ENCODE peak calls at places on chromosomes 4 and X, in eight cellular contexts. D is AG09309, A is fibroblast of lung, Z is HCT116, X is gastrocnemius medialis, Y is testis, I is choroid plexus epithelial cell, S is suprapubic skin. F is an unnamed sample.

GRCh38 chr4:68581382-68582338 is 5.5 kb upstream of the UGT2B17 start:
- DNase-seq in I (no peak), A (no peak), X (no peak), Z (no peak), Y (peak), D (no peak), S (no peak), F (peak)

GRCh38 chrX:150192846-150193245 is 170.3 kb upstream of the MAMLD1 start:
- DNase-seq in X (no peak), A (peak), Z (no peak), I (no peak), S (no peak), D (no peak), Y (no peak), F (no peak)

GRCh38 chr4:3469386-3470243 is 6.5 kb downstream of the DOK7 start:
- DNase-seq in S (no peak), I (no peak), Z (no peak), X (peak), A (no peak), Y (no peak), D (no peak), F (no peak)

GRCh38 chr4:189656551-189657165 is 284.0 kb upstream of the FRG1 start:
- DNase-seq in Y (no peak), Z (no peak), S (no peak), X (peak), I (no peak), D (no peak), A (no peak), F (no peak)

GRCh38 chr4:87939978-87940690 is 35.4 kb upstream of the SPP1 start:
- DNase-seq in D (no peak), Z (no peak), Y (no peak), A (no peak), S (no peak), I (no peak), X (no peak), F (no peak)

GRCh38 chrX:153414838-153415552 is 3.7 kb downstream of the ZFP92 start:
- DNase-seq in D (no peak), I (peak), Z (no peak), X (no peak), S (no peak), A (peak), Y (no peak), F (no peak)

GRCh38 chr4:100516225-100516624 is 1.6 kb downstream of the EMCN start:
- DNase-seq in I (peak), D (no peak), Z (no peak), X (no peak), A (no peak), Y (no peak), S (no peak), F (no peak)

GRCh38 chr4:152352645-152353116 is 183.2 kb downstream of the FBXW7 start:
- DNase-seq in I (peak), D (peak), X (peak), S (no peak), A (peak), Y (peak), Z (peak), F (peak)

GRCh38 chrX:19752043-19752442 is 135.4 kb downstream of the SH3KBP1 start:
- DNase-seq in Z (no peak), I (no peak), D (no peak), A (no peak), X (no peak), S (no peak), Y (no peak), F (no peak)

GRCh38 chr4:73593631-73594241 is 26.5 kb downstream of the RASSF6 start:
- DNase-seq in X (no peak), Z (peak), A (peak), D (no peak), Y (no peak), I (peak), S (no peak), F (peak)

GRCh38 chrX:71941771-71942170 is 31.1 kb downstream of the NHSL2 start:
- DNase-seq in A (peak), X (peak), D (no peak), I (peak), Y (no peak), Z (no peak), S (no peak), F (peak)

GRCh38 chrX:84469226-84469625 is 33.0 kb downstream of the HDX start:
- DNase-seq in I (peak), S (no peak), A (peak), X (no peak), D (no peak), Y (no peak), Z (no peak), F (peak)

GRCh38 chrX:123188081-123188480 is 4.0 kb downstream of the GRIA3 start:
- DNase-seq in D (no peak), I (no peak), Y (no peak), X (no peak), S (no peak), A (no peak), Z (no peak), F (peak)
- H3K4me3 ChIP-seq in D (no peak), I (no peak), Y (no peak), X (no peak), S (no peak), A (no peak), Z (no peak), F (no peak)

GRCh38 chr4:53591372-53591892 is at the start of gene LNX1:
- DNase-seq in Z (peak), Y (no peak), S (peak), I (no peak), X (no peak), A (no peak), D (no peak), F (peak)
- TF ChIP-seq CTCF in Z (no peak), Y (no peak), S (no peak), I (no peak), X (no peak), A (no peak), D (no peak), F (peak)

DNA sequence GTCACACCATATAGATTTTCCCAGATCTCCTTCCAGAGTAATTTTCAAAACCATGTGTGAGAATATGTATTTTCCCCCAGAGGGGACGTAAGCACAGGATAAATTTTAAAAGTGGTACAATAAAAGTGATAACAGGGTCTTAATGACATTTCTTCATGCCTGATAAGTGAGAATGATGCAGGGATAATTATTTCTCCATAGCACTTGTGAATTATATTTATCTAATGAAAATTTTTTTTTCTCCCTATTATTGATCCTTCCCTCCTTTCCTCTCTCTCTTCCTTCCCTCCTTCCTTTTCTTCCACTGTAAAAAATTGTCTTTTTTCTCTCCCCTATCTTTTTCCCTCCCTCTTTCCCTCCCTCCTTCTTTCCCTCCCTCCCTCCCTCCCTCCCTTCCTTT is 17.0 kb upstream of the TRPC3 start:
- DNase-seq in A (no peak), I (no peak), X (no peak), D (no peak), Z (no peak), Y (no peak), S (no peak), F (no peak)
- H3K4me3 ChIP-seq in A (no peak), I (no peak), X (no peak), D (no peak), Z (no peak), Y (no peak), S (no peak), F (no peak)

DNA sequence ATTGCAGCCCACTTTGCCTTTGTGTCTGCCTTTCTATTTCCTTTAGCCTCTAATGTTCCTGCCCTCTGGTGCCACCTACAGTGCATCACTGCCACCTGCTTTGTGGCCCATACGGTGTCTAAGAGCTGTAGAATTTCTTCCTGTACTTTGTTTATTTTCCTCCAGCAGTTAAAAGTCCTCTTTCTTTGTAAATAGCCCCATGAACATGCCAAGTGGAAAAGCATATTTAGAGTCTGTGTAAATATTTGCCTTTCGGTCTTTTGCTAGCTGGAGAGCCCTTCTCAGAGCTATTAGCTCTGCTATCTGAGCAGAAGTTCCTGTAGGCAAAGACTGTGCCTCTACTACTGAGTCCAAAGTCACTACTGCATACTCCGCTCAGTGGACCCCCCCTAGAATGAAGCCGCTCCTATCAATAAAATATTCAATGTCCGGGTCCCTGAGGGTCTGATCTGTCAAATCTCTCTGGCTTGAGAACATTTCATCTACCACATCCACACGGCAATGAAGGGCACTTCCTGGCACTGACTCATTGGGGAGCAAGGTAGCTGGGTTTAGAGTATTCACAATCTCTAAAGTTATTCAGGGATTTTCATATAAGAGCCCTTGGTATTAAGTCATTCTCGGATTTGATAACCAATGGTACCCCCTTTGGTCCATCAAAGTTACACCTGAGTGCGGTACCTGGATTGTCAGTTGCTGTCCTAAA is 36.3 kb downstream of the SULT1E1 start:
- DNase-seq in D (no peak), I (peak), S (no peak), Y (peak), Z (peak), X (no peak), A (peak), F (peak)
- TF ChIP-seq CTCF in D (no peak), I (peak), S (peak), Y (no peak), Z (peak), X (no peak), A (no peak), F (peak)

GRCh38 chrX:56231706-56232105 is 450 bp upstream of the KLF8 start:
- DNase-seq in S (no peak), Y (no peak), X (no peak), I (no peak), A (no peak), Z (no peak), D (no peak), F (no peak)
- H3K4me3 ChIP-seq in S (peak), Y (peak), X (peak), I (no peak), A (peak), Z (no peak), D (no peak), F (peak)

GRCh38 chr4:154354883-154355282 is 136.7 kb downstream of the DCHS2 start:
- DNase-seq in D (no peak), S (no peak), A (no peak), X (no peak), Z (no peak), Y (no peak), I (no peak), F (no peak)

GRCh38 chr4:154345359-154345758 is 146.2 kb downstream of the DCHS2 start:
- DNase-seq in Y (no peak), A (no peak), D (no peak), S (no peak), I (no peak), Z (no peak), X (no peak), F (no peak)

GRCh38 chr4:154344686-154345085 is 146.9 kb downstream of the DCHS2 start:
- DNase-seq in Z (peak), D (no peak), A (no peak), Y (no peak), X (no peak), I (no peak), S (no peak), F (no peak)

GRCh38 chr4:154348657-154349056 is 142.9 kb downstream of the DCHS2 start:
- DNase-seq in S (no peak), Z (no peak), D (no peak), X (no peak), Y (no peak), A (no peak), I (no peak), F (no peak)

GRCh38 chr4:154349829-154350228 is 141.8 kb downstream of the DCHS2 start:
- DNase-seq in I (peak), Y (no peak), D (no peak), X (no peak), Z (peak), A (peak), S (no peak), F (peak)
- TF ChIP-seq CTCF in I (peak), Y (no peak), D (peak), X (no peak), Z (peak), A (peak), S (peak), F (peak)

GRCh38 chr4:108378164-108378563 is 209.4 kb upstream of the LEF1 start:
- DNase-seq in I (no peak), S (no peak), X (no peak), Y (no peak), A (no peak), Z (no peak), D (no peak), F (no peak)

GRCh38 chr4:108385076-108385475 is 216.3 kb upstream of the LEF1 start:
- DNase-seq in X (no peak), Z (no peak), A (no peak), D (no peak), I (no peak), Y (no peak), S (no peak), F (no peak)

GRCh38 chr4:108382751-108383150 is 214.0 kb upstream of the LEF1 start:
- DNase-seq in I (no peak), Y (no peak), Z (no peak), X (no peak), D (no peak), S (no peak), A (no peak), F (no peak)

GRCh38 chr4:108384544-108384943 is 215.8 kb upstream of the LEF1 start:
- DNase-seq in D (no peak), Y (no peak), Z (no peak), A (no peak), S (no peak), I (no peak), X (no peak), F (no peak)

DNA sequence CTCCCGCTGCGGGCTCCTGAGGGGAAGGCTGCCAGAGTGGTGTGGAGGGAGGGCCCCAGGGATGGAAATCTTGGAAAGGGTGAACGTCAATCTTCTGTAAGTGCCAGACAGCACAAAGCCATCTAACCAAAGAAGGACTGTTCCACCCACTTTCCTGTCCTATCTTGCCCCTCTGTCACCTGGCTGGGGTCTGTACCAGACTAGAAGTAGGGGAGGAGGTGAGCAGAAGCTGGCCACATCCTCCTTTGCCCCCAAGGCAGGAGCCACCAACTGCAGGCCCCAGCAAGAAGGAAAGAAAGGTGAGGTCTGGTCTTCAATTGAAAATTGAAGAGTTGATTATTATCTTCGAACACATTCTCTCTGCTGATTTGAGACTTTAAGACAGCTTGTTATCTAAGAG is 214.4 kb upstream of the LEF1 start:
- DNase-seq in Z (no peak), I (no peak), A (no peak), Y (no peak), X (no peak), D (no peak), S (no peak), F (no peak)
- H3K4me3 ChIP-seq in Z (no peak), I (no peak), A (no peak), Y (no peak), X (no peak), D (no peak), S (no peak), F (no peak)

DNA sequence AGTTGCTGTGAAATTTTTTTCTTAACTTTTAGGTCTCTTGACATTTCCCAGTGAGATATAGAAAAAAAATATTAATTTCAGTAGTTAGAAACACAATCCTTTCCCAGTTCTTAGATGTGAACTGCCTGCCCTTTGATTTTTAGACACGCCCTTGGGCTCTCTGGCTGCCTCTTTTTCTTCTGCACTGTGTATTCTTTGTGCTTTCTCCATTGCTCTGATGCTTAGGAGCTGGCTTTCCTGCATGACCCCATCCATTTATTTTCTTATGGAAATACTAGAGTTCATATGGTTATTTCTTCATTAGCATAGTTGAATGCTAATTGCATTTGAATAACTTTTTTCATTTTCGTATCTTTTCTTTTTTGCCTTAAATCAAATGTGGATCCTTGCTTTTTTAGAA is 224.9 kb upstream of the SMIM31 start:
- DNase-seq in A (no peak), I (no peak), D (no peak), X (no peak), Z (no peak), Y (no peak), S (no peak), F (no peak)
- TF ChIP-seq CTCF in A (no peak), I (no peak), D (no peak), X (no peak), Z (no peak), Y (no peak), S (no peak), F (no peak)

DNA sequence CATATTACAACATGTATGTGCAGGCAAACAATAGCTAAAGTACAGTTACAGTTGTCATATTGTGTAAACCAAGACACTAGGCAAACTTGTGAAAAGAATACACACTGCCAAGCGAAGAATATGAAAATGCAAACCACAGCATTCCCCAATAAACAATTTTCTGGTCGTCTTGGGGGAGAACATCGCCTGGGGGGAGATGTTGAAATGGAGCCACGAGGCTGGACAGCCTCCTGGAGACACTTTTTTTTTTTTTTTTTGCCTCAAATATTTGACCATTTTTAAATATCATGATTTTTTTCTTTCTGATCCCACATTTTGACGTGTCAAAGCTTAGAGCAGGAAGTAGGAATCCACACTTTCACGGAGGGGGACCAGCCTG is 51.7 kb upstream of the PDLIM3 start:
- DNase-seq in D (no peak), A (no peak), Y (no peak), S (no peak), Z (no peak), X (no peak), I (no peak), F (no peak)
- H3K4me3 ChIP-seq in D (no peak), A (peak), Y (no peak), S (peak), Z (no peak), X (no peak), I (peak), F (no peak)